ENCODE peak calls at places on chromosomes 16 and 17, in seven cellular contexts. One of them, this sample, is unnamed.

GRCh38 chr17:8320990-8321389 is 10.9 kb downstream of the ARHGEF15 start:
- DNase-seq in ovary: no peak
- DNase-seq in fibroblast of the aortic adventitia: no peak
- DNase-seq in colonic mucosa: no peak
- DNase-seq in left ventricle myocardium inferior: no peak
- DNase-seq in B cell: no peak
- DNase-seq in psoas muscle: no peak
- DNase-seq in this sample: peak

GRCh38 chr17:17723354-17724261 is 42.4 kb downstream of the RAI1 start:
- DNase-seq in ovary: peak
- DNase-seq in fibroblast of the aortic adventitia: peak
- DNase-seq in colonic mucosa: no peak
- DNase-seq in left ventricle myocardium inferior: no peak
- DNase-seq in B cell: peak
- DNase-seq in psoas muscle: no peak
- DNase-seq in this sample: peak

GRCh38 chr16:77951788-77952187 is 70.6 kb upstream of the CLEC3A start:
- DNase-seq in ovary: no peak
- DNase-seq in fibroblast of the aortic adventitia: no peak
- DNase-seq in colonic mucosa: no peak
- DNase-seq in left ventricle myocardium inferior: no peak
- DNase-seq in B cell: no peak
- DNase-seq in psoas muscle: no peak
- DNase-seq in this sample: peak

GRCh38 chr16:72149676-72150464 is 22.1 kb downstream of the PMFBP1 start:
- DNase-seq in ovary: no peak
- DNase-seq in fibroblast of the aortic adventitia: no peak
- DNase-seq in colonic mucosa: no peak
- DNase-seq in left ventricle myocardium inferior: no peak
- DNase-seq in B cell: no peak
- DNase-seq in psoas muscle: no peak
- DNase-seq in this sample: no peak

GRCh38 chr16:87133112-87133850 is 183.9 kb downstream of the C16orf95 start:
- DNase-seq in ovary: no peak
- DNase-seq in fibroblast of the aortic adventitia: no peak
- DNase-seq in colonic mucosa: no peak
- DNase-seq in left ventricle myocardium inferior: no peak
- DNase-seq in B cell: no peak
- DNase-seq in psoas muscle: no peak
- DNase-seq in this sample: no peak

GRCh38 chr17:77736207-77736600 is 222.3 kb upstream of the TNRC6C start:
- DNase-seq in ovary: no peak
- DNase-seq in fibroblast of the aortic adventitia: no peak
- DNase-seq in colonic mucosa: peak
- DNase-seq in left ventricle myocardium inferior: peak
- DNase-seq in B cell: no peak
- DNase-seq in psoas muscle: no peak
- DNase-seq in this sample: no peak

GRCh38 chr16:87149051-87149450 is 168.1 kb downstream of the C16orf95 start:
- DNase-seq in ovary: no peak
- DNase-seq in fibroblast of the aortic adventitia: peak
- DNase-seq in colonic mucosa: no peak
- DNase-seq in left ventricle myocardium inferior: no peak
- DNase-seq in B cell: no peak
- DNase-seq in psoas muscle: no peak
- DNase-seq in this sample: no peak

GRCh38 chr16:1614226-1615102 is 2.3 kb downstream of the CRAMP1 start:
- DNase-seq in ovary: peak
- DNase-seq in fibroblast of the aortic adventitia: peak
- DNase-seq in colonic mucosa: peak
- DNase-seq in left ventricle myocardium inferior: no peak
- DNase-seq in B cell: peak
- DNase-seq in psoas muscle: peak
- DNase-seq in this sample: peak

GRCh38 chr16:75029854-75030253 is 31.0 kb downstream of the ZNRF1 start:
- DNase-seq in ovary: no peak
- DNase-seq in fibroblast of the aortic adventitia: peak
- DNase-seq in colonic mucosa: no peak
- DNase-seq in left ventricle myocardium inferior: no peak
- DNase-seq in B cell: no peak
- DNase-seq in psoas muscle: no peak
- DNase-seq in this sample: no peak

GRCh38 chr17:6641374-6641818 is 536 bp downstream of the TXNDC17 start:
- DNase-seq in ovary: no peak
- DNase-seq in fibroblast of the aortic adventitia: peak
- DNase-seq in colonic mucosa: peak
- DNase-seq in left ventricle myocardium inferior: no peak
- DNase-seq in B cell: no peak
- DNase-seq in psoas muscle: no peak
- DNase-seq in this sample: no peak

GRCh38 chr17:46727572-46728348 is 90.7 kb downstream of the WNT3 start:
- DNase-seq in ovary: no peak
- DNase-seq in fibroblast of the aortic adventitia: peak
- DNase-seq in colonic mucosa: no peak
- DNase-seq in left ventricle myocardium inferior: no peak
- DNase-seq in B cell: no peak
- DNase-seq in psoas muscle: no peak
- DNase-seq in this sample: no peak

GRCh38 chr17:60542066-60542465 is 16.0 kb upstream of the APPBP2 start:
- DNase-seq in ovary: no peak
- DNase-seq in fibroblast of the aortic adventitia: no peak
- DNase-seq in colonic mucosa: no peak
- DNase-seq in left ventricle myocardium inferior: no peak
- DNase-seq in B cell: no peak
- DNase-seq in psoas muscle: no peak
- DNase-seq in this sample: no peak

GRCh38 chr17:30550512-30551273 is 73.5 kb downstream of the GOSR1 start:
- DNase-seq in ovary: no peak
- DNase-seq in fibroblast of the aortic adventitia: peak
- DNase-seq in colonic mucosa: no peak
- DNase-seq in left ventricle myocardium inferior: no peak
- DNase-seq in B cell: peak
- DNase-seq in psoas muscle: no peak
- DNase-seq in this sample: peak

GRCh38 chr16:81548901-81549546 is 104.4 kb downstream of the CMIP start:
- DNase-seq in ovary: no peak
- DNase-seq in fibroblast of the aortic adventitia: no peak
- DNase-seq in colonic mucosa: peak
- DNase-seq in left ventricle myocardium inferior: no peak
- DNase-seq in B cell: no peak
- DNase-seq in psoas muscle: no peak
- DNase-seq in this sample: no peak

GRCh38 chr16:87822571-87822970 is 46.7 kb downstream of the SLC7A5 start:
- DNase-seq in ovary: no peak
- DNase-seq in fibroblast of the aortic adventitia: no peak
- DNase-seq in colonic mucosa: no peak
- DNase-seq in left ventricle myocardium inferior: no peak
- DNase-seq in B cell: no peak
- DNase-seq in psoas muscle: no peak
- DNase-seq in this sample: no peak

DNA sequence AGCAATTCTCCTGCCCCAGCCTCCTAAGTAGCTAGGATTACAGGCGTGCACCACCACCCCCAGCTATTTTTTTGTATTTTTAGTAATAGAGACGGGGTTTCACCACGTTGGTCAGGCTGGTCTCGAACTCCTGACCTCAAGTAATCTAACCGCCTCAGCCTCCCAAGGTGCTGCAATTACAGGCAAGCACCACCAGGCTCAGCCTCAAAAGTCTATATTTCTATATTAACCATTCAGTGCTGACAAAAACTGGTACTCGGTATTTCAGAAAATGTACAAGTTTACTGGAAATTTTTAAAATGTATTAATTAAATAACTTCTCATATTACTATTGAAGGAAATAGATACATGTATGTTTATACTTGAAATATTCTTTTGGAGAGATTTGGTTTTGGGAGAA is 1.4 kb upstream of the HEXD start:
- DNase-seq in ovary: no peak
- DNase-seq in fibroblast of the aortic adventitia: no peak
- DNase-seq in colonic mucosa: no peak
- DNase-seq in left ventricle myocardium inferior: no peak
- DNase-seq in B cell: no peak
- DNase-seq in psoas muscle: no peak
- DNase-seq in this sample: no peak
- TF ChIP-seq CTCF in ovary: no peak
- TF ChIP-seq CTCF in fibroblast of the aortic adventitia: peak
- TF ChIP-seq CTCF in colonic mucosa: no peak
- TF ChIP-seq CTCF in left ventricle myocardium inferior: peak
- TF ChIP-seq CTCF in B cell: peak
- TF ChIP-seq CTCF in psoas muscle: no peak
- TF ChIP-seq CTCF in this sample: no peak

GRCh38 chr17:28612936-28613872 is 781 bp downstream of the RSKR start:
- DNase-seq in ovary: no peak
- DNase-seq in fibroblast of the aortic adventitia: peak
- DNase-seq in colonic mucosa: peak
- DNase-seq in left ventricle myocardium inferior: no peak
- DNase-seq in B cell: peak
- DNase-seq in psoas muscle: no peak
- DNase-seq in this sample: peak

GRCh38 chr17:28610372-28610771 is 3.6 kb downstream of the RSKR start:
- DNase-seq in ovary: no peak
- DNase-seq in fibroblast of the aortic adventitia: no peak
- DNase-seq in colonic mucosa: peak
- DNase-seq in left ventricle myocardium inferior: no peak
- DNase-seq in B cell: no peak
- DNase-seq in psoas muscle: no peak
- DNase-seq in this sample: no peak

GRCh38 chr17:28613916-28614315 is at the start of gene RSKR:
- DNase-seq in ovary: no peak
- DNase-seq in fibroblast of the aortic adventitia: no peak
- DNase-seq in colonic mucosa: no peak
- DNase-seq in left ventricle myocardium inferior: no peak
- DNase-seq in B cell: no peak
- DNase-seq in psoas muscle: no peak
- DNase-seq in this sample: no peak

GRCh38 chr17:28615260-28615940 is 1.4 kb upstream of the RSKR start:
- DNase-seq in ovary: no peak
- DNase-seq in fibroblast of the aortic adventitia: no peak
- DNase-seq in colonic mucosa: no peak
- DNase-seq in left ventricle myocardium inferior: no peak
- DNase-seq in B cell: no peak
- DNase-seq in psoas muscle: no peak
- DNase-seq in this sample: no peak

GRCh38 chr17:28612531-28612930 is 1.5 kb downstream of the RSKR start:
- DNase-seq in ovary: no peak
- DNase-seq in fibroblast of the aortic adventitia: no peak
- DNase-seq in colonic mucosa: no peak
- DNase-seq in left ventricle myocardium inferior: no peak
- DNase-seq in B cell: no peak
- DNase-seq in psoas muscle: no peak
- DNase-seq in this sample: no peak
- TF ChIP-seq CTCF in ovary: no peak
- TF ChIP-seq CTCF in fibroblast of the aortic adventitia: no peak
- TF ChIP-seq CTCF in colonic mucosa: no peak
- TF ChIP-seq CTCF in left ventricle myocardium inferior: no peak
- TF ChIP-seq CTCF in B cell: no peak
- TF ChIP-seq CTCF in psoas muscle: no peak
- TF ChIP-seq CTCF in this sample: no peak

DNA sequence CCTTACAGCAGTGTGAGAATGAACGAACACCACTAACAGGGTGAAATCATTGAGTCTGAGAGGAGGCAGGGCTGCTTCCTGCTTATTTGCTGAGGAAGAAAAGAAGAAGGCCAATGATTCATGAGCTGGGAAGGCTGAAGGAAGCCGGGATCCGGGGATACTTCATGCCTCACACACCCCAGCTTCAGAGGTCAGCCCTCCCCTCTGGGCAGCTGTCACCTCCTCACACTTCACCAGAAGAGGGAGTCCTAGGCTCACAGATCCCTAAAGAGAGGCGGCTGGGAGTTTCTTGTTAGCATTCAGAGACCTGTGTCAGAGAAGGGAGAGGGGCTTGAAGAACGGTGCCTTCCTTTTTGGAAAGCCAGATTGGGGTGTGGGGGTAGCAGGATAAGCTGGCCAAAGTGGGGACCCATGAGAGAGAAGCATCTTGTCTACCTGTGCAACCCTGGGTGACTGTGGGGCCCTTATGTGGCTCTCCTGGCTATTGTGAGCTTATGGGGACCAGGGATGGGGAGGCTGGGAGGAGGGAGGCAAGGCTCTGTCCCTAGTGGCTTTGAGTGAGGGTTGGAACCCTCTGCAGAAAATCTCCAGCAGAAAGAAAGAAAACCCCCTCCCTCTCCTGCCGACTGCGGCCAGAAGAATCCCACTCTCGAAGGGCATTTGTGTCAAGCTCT is 94.6 kb downstream of the RGS9 start:
- DNase-seq in ovary: no peak
- DNase-seq in fibroblast of the aortic adventitia: peak
- DNase-seq in colonic mucosa: peak
- DNase-seq in left ventricle myocardium inferior: no peak
- DNase-seq in B cell: peak
- DNase-seq in psoas muscle: no peak
- DNase-seq in this sample: peak
- TF ChIP-seq CTCF in ovary: no peak
- TF ChIP-seq CTCF in fibroblast of the aortic adventitia: peak
- TF ChIP-seq CTCF in colonic mucosa: peak
- TF ChIP-seq CTCF in left ventricle myocardium inferior: peak
- TF ChIP-seq CTCF in B cell: peak
- TF ChIP-seq CTCF in psoas muscle: peak
- TF ChIP-seq CTCF in this sample: peak

GRCh38 chr17:51853857-51854256 is 304.7 kb downstream of the CA10 start:
- DNase-seq in ovary: no peak
- DNase-seq in fibroblast of the aortic adventitia: no peak
- DNase-seq in colonic mucosa: peak
- DNase-seq in left ventricle myocardium inferior: no peak
- DNase-seq in B cell: no peak
- DNase-seq in psoas muscle: no peak
- DNase-seq in this sample: no peak

GRCh38 chr17:51848451-51848850 is 310.1 kb downstream of the CA10 start:
- DNase-seq in ovary: no peak
- DNase-seq in fibroblast of the aortic adventitia: no peak
- DNase-seq in colonic mucosa: no peak
- DNase-seq in left ventricle myocardium inferior: no peak
- DNase-seq in B cell: no peak
- DNase-seq in psoas muscle: no peak
- DNase-seq in this sample: no peak

GRCh38 chr17:51852603-51853002 is 305.9 kb downstream of the CA10 start:
- DNase-seq in ovary: no peak
- DNase-seq in fibroblast of the aortic adventitia: no peak
- DNase-seq in colonic mucosa: no peak
- DNase-seq in left ventricle myocardium inferior: no peak
- DNase-seq in B cell: no peak
- DNase-seq in psoas muscle: no peak
- DNase-seq in this sample: no peak

GRCh38 chr17:51846561-51846960 is 312.0 kb downstream of the CA10 start:
- DNase-seq in ovary: no peak
- DNase-seq in fibroblast of the aortic adventitia: no peak
- DNase-seq in colonic mucosa: no peak
- DNase-seq in left ventricle myocardium inferior: no peak
- DNase-seq in B cell: no peak
- DNase-seq in psoas muscle: no peak
- DNase-seq in this sample: no peak

DNA sequence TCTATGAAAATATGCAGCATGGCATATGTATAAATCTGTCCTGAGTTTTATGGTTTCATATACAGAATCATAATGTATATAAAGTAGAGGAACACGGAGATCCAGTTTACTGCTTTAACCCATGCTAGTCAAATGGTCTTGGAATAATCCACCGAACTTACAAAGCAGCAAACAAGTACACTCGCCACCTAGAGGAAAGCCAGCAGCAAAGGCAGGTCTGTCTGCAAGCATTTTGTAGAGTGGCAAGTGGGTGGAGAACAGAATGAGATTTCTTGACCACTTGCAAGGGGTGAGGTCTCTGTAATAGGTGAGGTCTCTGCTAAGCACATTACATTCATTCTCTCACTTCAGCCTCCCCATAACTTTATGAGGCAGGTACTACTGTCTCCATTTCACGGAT is 308.3 kb downstream of the CA10 start:
- DNase-seq in ovary: no peak
- DNase-seq in fibroblast of the aortic adventitia: no peak
- DNase-seq in colonic mucosa: no peak
- DNase-seq in left ventricle myocardium inferior: no peak
- DNase-seq in B cell: no peak
- DNase-seq in psoas muscle: no peak
- DNase-seq in this sample: no peak
- TF ChIP-seq CTCF in ovary: no peak
- TF ChIP-seq CTCF in fibroblast of the aortic adventitia: no peak
- TF ChIP-seq CTCF in colonic mucosa: no peak
- TF ChIP-seq CTCF in left ventricle myocardium inferior: no peak
- TF ChIP-seq CTCF in B cell: no peak
- TF ChIP-seq CTCF in psoas muscle: no peak
- TF ChIP-seq CTCF in this sample: no peak